ENCODE peak calls at places on chromosomes 3 and 15, in nine cellular contexts. I is ovary, K is left lung, C is WERI-Rb-1, L is body of pancreas, B is neural progenitor cell, S is A549, F is psoas muscle, X is heart left ventricle. T is an unnamed sample.

GRCh38 chr15:56040081-56041035 is 46.9 kb upstream of the NEDD4 start:
- DNase-seq in I (peak; percentile 18), K (peak; percentile 65), C (no peak), L (peak; percentile 69), B (peak; percentile 20), S (peak; percentile 66), F (peak; percentile 44), X (peak; percentile 56), T (no peak)

GRCh38 chr3:191051037-191051436 is 148.0 kb upstream of the OSTN start:
- DNase-seq in I (no peak), K (no peak), C (no peak), L (no peak), B (peak; percentile 56), S (no peak), F (no peak), X (no peak), T (no peak)

GRCh38 chr3:27467545-27467944 is 16.6 kb downstream of the SLC4A7 start:
- DNase-seq in I (no peak), K (no peak), C (no peak), L (no peak), B (no peak), S (peak; percentile 60), F (no peak), X (no peak), T (no peak)

GRCh38 chr3:10563396-10563795 is 58.0 kb upstream of the ATP2B2 start:
- DNase-seq in I (no peak), K (no peak), C (no peak), L (no peak), B (no peak), S (no peak), F (no peak), X (no peak), T (no peak)

GRCh38 chr3:76585794-76586392 is 454.0 kb upstream of the ROBO2 start:
- DNase-seq in I (no peak), K (no peak), C (no peak), L (no peak), B (peak; percentile 14), S (peak; percentile 2), F (no peak), X (no peak), T (no peak)

GRCh38 chr15:78680416-78681068 is 39.5 kb upstream of the CHRNB4 start:
- DNase-seq in I (no peak), K (no peak), C (peak; percentile 46), L (no peak), B (no peak), S (no peak), F (no peak), X (no peak), T (no peak)

GRCh38 chr3:128523591-128523990 is 30.6 kb upstream of the GATA2 start:
- DNase-seq in I (no peak), K (no peak), C (no peak), L (no peak), B (no peak), S (no peak), F (no peak), X (no peak), T (no peak)

GRCh38 chr15:86690566-86690965 is 610.9 kb downstream of the AGBL1 start:
- DNase-seq in I (no peak), K (no peak), C (no peak), L (no peak), B (peak; percentile 46), S (no peak), F (no peak), X (no peak), T (no peak)

GRCh38 chr3:161913786-161914389 is 417.3 kb downstream of the OTOL1 start:
- DNase-seq in I (no peak), K (no peak), C (no peak), L (no peak), B (no peak), S (no peak), F (no peak), X (no peak), T (no peak)

GRCh38 chr15:40893019-40893723 is 1.1 kb upstream of the VPS18 start:
- DNase-seq in I (peak; percentile 55), K (no peak), C (no peak), L (no peak), B (no peak), S (no peak), F (no peak), X (no peak), T (no peak)

GRCh38 chr3:116896116-116896515 is 186.5 kb downstream of the TUSC7 start:
- DNase-seq in I (no peak), K (no peak), C (no peak), L (no peak), B (no peak), S (no peak), F (no peak), X (no peak), T (no peak)

GRCh38 chr15:34435658-34436057 is 1.9 kb downstream of the GOLGA8A start:
- DNase-seq in I (no peak), K (no peak), C (no peak), L (no peak), B (peak; percentile 3), S (no peak), F (no peak), X (no peak), T (no peak)

GRCh38 chr15:41878355-41878699 is 15.5 kb downstream of the SPTBN5 start:
- DNase-seq in I (no peak), K (no peak), C (no peak), L (no peak), B (no peak), S (no peak), F (peak; percentile 50), X (peak; percentile 74), T (no peak)

GRCh38 chr3:105647047-105647446 is 221.8 kb downstream of the CBLB start:
- DNase-seq in I (no peak), K (peak; percentile 41), C (no peak), L (no peak), B (no peak), S (no peak), F (no peak), X (peak; percentile 43), T (no peak)

DNA sequence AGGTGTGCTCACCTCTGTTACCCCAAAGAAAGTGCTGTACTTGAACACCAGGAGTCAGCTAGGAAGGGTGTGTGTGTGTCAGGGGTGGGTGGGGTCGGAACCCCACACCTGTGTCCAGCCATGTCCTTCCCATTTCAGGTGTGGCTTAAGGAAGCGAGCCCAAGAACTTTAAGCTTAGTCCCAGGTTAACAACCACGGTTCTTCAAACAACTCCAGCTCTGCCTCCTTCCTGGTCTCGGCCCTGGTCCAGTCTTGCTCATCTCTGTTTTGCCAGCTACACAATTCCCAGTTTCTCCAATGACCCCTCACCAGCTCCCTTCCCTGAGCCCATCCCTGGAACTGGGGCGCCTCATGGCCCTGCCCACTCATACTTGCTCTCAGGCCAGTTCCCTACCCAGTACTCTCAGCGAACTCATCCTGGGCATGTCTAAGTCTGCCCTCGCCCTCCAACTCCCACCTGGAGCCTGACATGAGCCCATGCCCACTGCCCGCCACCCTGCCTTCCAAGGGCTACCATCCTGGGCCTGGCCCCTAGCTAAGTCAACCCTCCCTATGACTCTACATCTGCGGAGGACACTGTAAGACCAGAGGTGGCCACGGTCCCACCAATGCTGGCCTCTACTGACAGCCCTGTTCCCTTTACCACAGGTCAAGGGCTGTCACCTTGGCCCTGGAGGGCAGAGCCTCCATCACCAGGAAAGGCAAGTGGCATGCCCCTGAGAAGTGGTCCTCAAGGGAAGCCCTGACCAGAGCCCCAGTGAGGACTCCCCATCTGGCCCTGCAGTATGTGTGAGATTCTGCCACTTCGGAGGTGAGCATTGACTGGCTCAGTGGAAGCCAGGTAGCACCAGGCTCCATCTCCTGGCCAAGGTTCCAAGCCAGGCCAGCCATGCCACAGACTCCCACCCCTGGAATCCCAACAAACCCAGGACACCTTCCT is 9.2 kb downstream of the POC1A start:
- DNase-seq in I (no peak), K (no peak), C (no peak), L (no peak), B (no peak), S (no peak), F (no peak), X (no peak), T (no peak)
- TF ChIP-seq CTCF in I (no peak), K (no peak), C (no peak), L (no peak), B (no peak), S (no peak), F (no peak), X (no peak), T (no peak)

DNA sequence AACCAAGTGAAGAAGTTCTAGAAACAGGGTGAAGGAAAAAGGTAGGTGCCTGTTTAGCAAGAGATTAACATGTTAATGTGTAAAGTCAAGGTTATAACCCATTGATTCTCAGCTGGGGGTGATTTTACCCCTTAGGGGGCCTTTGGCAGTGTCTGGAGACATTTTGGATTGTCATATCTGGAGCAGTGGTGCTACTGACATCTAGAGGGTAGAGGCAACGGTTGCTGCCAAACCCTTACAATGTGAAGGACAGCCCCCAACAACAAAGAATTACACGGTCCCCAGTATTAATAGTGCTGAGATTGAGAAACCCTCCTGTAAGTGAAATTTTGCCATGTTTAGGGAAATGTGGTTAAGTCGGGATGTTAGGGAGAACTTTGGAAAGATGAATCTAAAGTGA is 74.7 kb downstream of the CRYBG3 start:
- DNase-seq in I (no peak), K (no peak), C (no peak), L (no peak), B (no peak), S (no peak), F (no peak), X (no peak), T (no peak)
- TF ChIP-seq CTCF in I (no peak), K (no peak), C (no peak), L (no peak), B (no peak), S (no peak), F (no peak), X (no peak), T (no peak)

GRCh38 chr3:50155891-50156290 is 767 bp downstream of the SEMA3F start:
- DNase-seq in I (no peak), K (no peak), C (no peak), L (no peak), B (peak; percentile 72), S (no peak), F (no peak), X (no peak), T (no peak)

GRCh38 chr3:50155491-50155878 is 361 bp downstream of the SEMA3F start:
- DNase-seq in I (no peak), K (no peak), C (no peak), L (no peak), B (no peak), S (no peak), F (no peak), X (no peak), T (no peak)

GRCh38 chr3:50154476-50154839 is 666 bp upstream of the SEMA3F start:
- DNase-seq in I (no peak), K (no peak), C (peak; percentile 76), L (no peak), B (no peak), S (peak; percentile 48), F (no peak), X (no peak), T (no peak)

GRCh38 chr3:50153782-50154475 is 1.2 kb upstream of the SEMA3F start:
- DNase-seq in I (no peak), K (no peak), C (no peak), L (no peak), B (no peak), S (no peak), F (no peak), X (no peak), T (no peak)

GRCh38 chr3:50154840-50155490 is at the start of gene SEMA3F:
- DNase-seq in I (peak; percentile 64), K (peak; percentile 49), C (no peak), L (peak; percentile 75), B (peak; percentile 93), S (peak; percentile 70), F (peak; percentile 72), X (peak; percentile 67), T (peak; percentile 75)
- TF ChIP-seq CTCF in I (no peak), K (no peak), C (no peak), L (peak; percentile 39), B (peak; percentile 32), S (peak; percentile 47), F (peak; percentile 14), X (no peak), T (no peak)

GRCh38 chr3:170437696-170438407 is 19.2 kb downstream of the CLDN11 start:
- DNase-seq in I (no peak), K (no peak), C (no peak), L (no peak), B (no peak), S (no peak), F (no peak), X (no peak), T (no peak)
- TF ChIP-seq CTCF in I (no peak), K (no peak), C (no peak), L (no peak), B (no peak), S (no peak), F (no peak), X (no peak), T (no peak)

T was measured in glutamatergic neuron.